ENCODE peak calls at places on chromosomes 11 and 22, in four cellular contexts. F, B, H and O are unnamed samples.

GRCh38 chr11:17596711-17597110 is 49.7 kb downstream of the OTOG start:
- DNase-seq in F (no peak), B (no peak), H (no peak), O (no peak)

GRCh38 chr11:79437981-79438630 is 2.7 kb downstream of the TENM4 start:
- DNase-seq in F (no peak), B (peak; percentile 18), H (peak; percentile 50), O (peak; percentile 34)

GRCh38 chr22:36546092-36546804 is 17.3 kb upstream of the EIF3D start:
- DNase-seq in F (peak; percentile 42), B (no peak), H (peak; percentile 88), O (peak; percentile 76)

GRCh38 chr11:70158201-70158600 is 44.9 kb upstream of the FADD start:
- DNase-seq in F (peak; percentile 48), B (no peak), H (peak; percentile 83), O (peak; percentile 11)

GRCh38 chr11:69636512-69636866 is 4.5 kb upstream of the CCND1 start:
- DNase-seq in F (peak; percentile 86), B (peak; percentile 82), H (peak; percentile 93), O (peak; percentile 94)

GRCh38 chr11:687751-688150 is 7.3 kb downstream of the DEAF1 start:
- DNase-seq in F (no peak), B (no peak), H (no peak), O (no peak)

GRCh38 chr22:35631597-35631996 is 14.5 kb upstream of the MB start:
- DNase-seq in F (no peak), B (peak; percentile 70), H (no peak), O (peak; percentile 51)

GRCh38 chr11:17744151-17744940 is 9.8 kb downstream of the KCNC1 start:
- DNase-seq in F (no peak), B (no peak), H (no peak), O (no peak)

GRCh38 chr11:131584694-131585592 is 214.5 kb downstream of the NTM start:
- DNase-seq in F (no peak), B (no peak), H (peak; percentile 64), O (no peak)

GRCh38 chr11:5994791-5995190 is 8.0 kb upstream of the OR52L1 start:
- DNase-seq in F (no peak), B (no peak), H (no peak), O (no peak)

GRCh38 chr11:6782720-6783119 is at the start of gene OR2AG1:
- DNase-seq in F (no peak), B (no peak), H (no peak), O (no peak)

GRCh38 chr22:38435960-38436359 is 19.0 kb downstream of the KCNJ4 start:
- DNase-seq in F (no peak), B (no peak), H (no peak), O (no peak)

GRCh38 chr11:64204464-64204989 is 2.0 kb upstream of the FERMT3 start:
- DNase-seq in F (peak; percentile 78), B (peak; percentile 92), H (peak; percentile 85), O (peak; percentile 97)

GRCh38 chr22:19663286-19663815 is 51.0 kb upstream of the SEPTIN5 start:
- DNase-seq in F (no peak), B (peak; percentile 39), H (no peak), O (peak; percentile 88)

GRCh38 chr11:107857550-107858216 is 904 bp downstream of the SLC35F2 start:
- DNase-seq in F (no peak), B (peak; percentile 53), H (no peak), O (no peak)

GRCh38 chr22:30865656-30866055 is 102.9 kb downstream of the MORC2 start:
- DNase-seq in F (no peak), B (no peak), H (no peak), O (no peak)

GRCh38 chr22:20587206-20587958 is 80.0 kb downstream of the MED15 start:
- DNase-seq in F (no peak), B (no peak), H (no peak), O (no peak)

GRCh38 chr11:5300246-5300645 is 1.5 kb downstream of the OR51B4 start:
- DNase-seq in F (no peak), B (no peak), H (no peak), O (peak; percentile 14)

GRCh38 chr22:37680191-37680851 is 4.9 kb downstream of the LGALS1 start:
- DNase-seq in F (no peak), B (no peak), H (no peak), O (no peak)

GRCh38 chr22:45602824-45603301 is 68.8 kb upstream of the ATXN10 start:
- DNase-seq in F (peak; percentile 22), B (no peak), H (peak; percentile 80), O (peak; percentile 61)

GRCh38 chr11:57273448-57274058 is 36.5 kb upstream of the APLNR start:
- DNase-seq in F (no peak), B (no peak), H (no peak), O (no peak)

GRCh38 chr22:21650823-21651520 is 8.9 kb downstream of the SDF2L1 start:
- DNase-seq in F (no peak), B (no peak), H (peak; percentile 48), O (no peak)

GRCh38 chr11:45543808-45544422 is 121.5 kb downstream of the CHST1 start:
- DNase-seq in F (peak; percentile 40), B (no peak), H (peak; percentile 79), O (peak; percentile 15)

GRCh38 chr11:87425391-87425790 is 387.7 kb downstream of the TMEM135 start:
- DNase-seq in F (no peak), B (no peak), H (no peak), O (peak; percentile 46)

DNA sequence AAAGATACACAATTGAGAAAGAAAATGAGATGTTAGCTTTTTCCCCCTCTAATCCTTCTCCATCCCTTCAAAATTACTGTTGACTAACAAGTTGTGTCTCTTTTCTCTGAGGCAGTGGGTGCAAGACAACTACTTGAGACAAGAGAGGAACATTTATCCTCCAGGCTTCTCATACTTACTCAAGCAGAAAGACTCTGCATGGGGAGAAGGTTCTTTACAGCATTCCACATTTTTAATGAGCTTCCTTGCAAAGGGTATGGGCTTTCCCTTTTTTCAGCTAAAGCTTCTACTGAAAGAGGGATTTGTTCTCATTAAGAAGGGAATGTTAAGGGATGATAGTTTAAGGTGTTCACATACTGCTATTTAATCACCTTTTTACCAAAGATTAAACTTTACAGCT is 47.8 kb downstream of the PAX6 start:
- DNase-seq in F (peak; percentile 15), B (no peak), H (peak; percentile 91), O (no peak)
- H3K9ac ChIP-seq in F (no peak overlapping the region), B (no peak overlapping the region), H (no peak overlapping the region), O (no peak overlapping the region)

GRCh38 chr22:42074153-42074750 is at the start of gene PHETA2:
- DNase-seq in F (no peak), B (peak; percentile 65), H (peak; percentile 32), O (peak; percentile 75)

GRCh38 chr22:42075277-42075676 is 1.2 kb downstream of the PHETA2 start:
- DNase-seq in F (no peak), B (no peak), H (no peak), O (no peak)

GRCh38 chr22:42073568-42074152 is 388 bp upstream of the PHETA2 start:
- DNase-seq in F (no peak), B (no peak), H (no peak), O (no peak)

GRCh38 chr22:42072606-42073330 is 1.3 kb upstream of the PHETA2 start:
- DNase-seq in F (no peak), B (no peak), H (no peak), O (no peak)

DNA sequence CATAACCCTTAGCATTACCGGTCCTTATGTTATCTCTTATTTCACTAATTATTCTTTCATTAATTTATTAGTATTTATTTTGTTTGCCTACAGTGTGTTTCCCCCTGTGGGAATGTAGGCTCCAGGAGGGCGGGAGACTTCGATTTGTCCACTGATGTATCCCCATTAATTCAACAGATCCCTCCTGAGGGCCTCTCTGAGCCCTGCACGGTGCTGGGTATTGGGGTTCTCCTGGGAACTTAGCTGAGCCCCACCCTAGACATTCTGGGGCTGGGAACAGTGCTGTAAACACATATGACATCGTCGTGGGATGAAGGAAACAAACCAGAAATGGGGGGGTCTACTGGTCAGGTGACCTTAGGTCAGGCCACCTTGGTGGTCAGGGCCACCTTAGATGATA is 798 bp downstream of the PHETA2 start:
- DNase-seq in F (no peak), B (no peak), H (no peak), O (no peak)
- H3K4me3 ChIP-seq in F (no peak overlapping the region), B (peak overlapping the region; percentile 63), H (no peak overlapping the region), O (peak overlapping the region; percentile 82)

GRCh38 chr22:27101288-27101687 is 443.9 kb downstream of the MIAT start:
- DNase-seq in F (no peak), B (no peak), H (no peak), O (no peak)
- H3K27me3 ChIP-seq in F (peaks cover 19% of the 10 kb centered on the region), B (no peaks in the 10 kb centered on the region), H (peaks cover 5% of the 10 kb centered on the region), O (peaks cover 45% of the 10 kb centered on the region)

GRCh38 chr11:112223754-112224532 is 2.3 kb upstream of the PTS start:
- DNase-seq in F (no peak), B (no peak), H (no peak), O (no peak)

GRCh38 chr11:112219476-112220232 is 6.6 kb upstream of the PTS start:
- DNase-seq in F (peak; percentile 72), B (peak; percentile 52), H (peak; percentile 72), O (peak; percentile 88)

GRCh38 chr11:112223125-112223524 is 3.1 kb upstream of the PTS start:
- DNase-seq in F (no peak), B (no peak), H (no peak), O (no peak)

GRCh38 chr11:112222303-112222702 is 3.9 kb upstream of the PTS start:
- DNase-seq in F (no peak), B (no peak), H (no peak), O (no peak)

DNA sequence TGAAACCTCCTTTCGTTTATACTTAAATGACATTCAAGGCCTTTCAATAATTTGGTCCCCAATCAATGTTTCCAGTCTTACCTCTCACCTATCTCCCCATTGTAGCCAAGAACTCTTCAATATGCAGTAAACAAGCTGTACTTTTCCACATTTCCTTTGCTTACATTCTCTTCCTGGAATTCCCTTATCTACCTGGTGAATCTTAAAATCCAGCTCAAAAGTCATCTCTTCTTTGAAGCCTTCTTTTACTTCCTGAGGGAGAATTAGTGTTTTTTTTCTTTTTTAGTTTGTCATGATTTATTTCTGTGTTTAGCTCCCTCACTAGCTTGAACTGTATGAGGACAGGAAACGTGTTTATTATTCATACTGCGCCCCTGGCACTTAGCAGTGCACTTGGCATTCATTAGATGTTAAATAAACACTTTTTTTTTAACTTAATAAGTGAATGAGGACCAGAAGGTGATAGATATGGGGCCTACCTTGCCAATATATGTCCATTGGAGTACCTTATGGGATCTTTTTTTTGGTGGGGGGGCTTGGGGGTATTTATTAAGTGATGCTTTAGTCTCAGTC is 4.9 kb upstream of the PTS start:
- DNase-seq in F (no peak), B (no peak), H (no peak), O (no peak)
- H3K9ac ChIP-seq in F (no peak overlapping the region), B (no peak overlapping the region), H (no peak overlapping the region), O (no peak overlapping the region)